ENCODE peak calls at places on chromosome 12, in five cellular contexts. One of them, this sample, is unnamed.

GRCh38 chr12:126752021-126752420 is 1514.9 kb upstream of the TMEM132C start:
- DNase-seq in CD8-positive, alpha-beta memory T cell: no peak
- DNase-seq in naive thymus-derived CD4-positive, alpha-beta T cell: no peak
- DNase-seq in HCT116: no peak
- DNase-seq in tibial nerve: no peak
- DNase-seq in this sample: no peak

GRCh38 chr12:78239566-78239965 is 408.9 kb downstream of the NAV3 start:
- DNase-seq in CD8-positive, alpha-beta memory T cell: no peak
- DNase-seq in naive thymus-derived CD4-positive, alpha-beta T cell: no peak
- DNase-seq in HCT116: no peak
- DNase-seq in tibial nerve: no peak
- DNase-seq in this sample: no peak

GRCh38 chr12:116094475-116094874 is 183.0 kb downstream of the MED13L start:
- DNase-seq in CD8-positive, alpha-beta memory T cell: no peak
- DNase-seq in naive thymus-derived CD4-positive, alpha-beta T cell: no peak
- DNase-seq in HCT116: no peak
- DNase-seq in tibial nerve: no peak
- DNase-seq in this sample: no peak

GRCh38 chr12:102396276-102396675 is 84.1 kb downstream of the IGF1 start:
- DNase-seq in CD8-positive, alpha-beta memory T cell: no peak
- DNase-seq in naive thymus-derived CD4-positive, alpha-beta T cell: no peak
- DNase-seq in HCT116: no peak
- DNase-seq in tibial nerve: no peak
- DNase-seq in this sample: no peak

GRCh38 chr12:105459760-105460325 is 129.4 kb downstream of the C12orf75 start:
- DNase-seq in CD8-positive, alpha-beta memory T cell: no peak
- DNase-seq in naive thymus-derived CD4-positive, alpha-beta T cell: no peak
- DNase-seq in HCT116: no peak
- DNase-seq in tibial nerve: no peak
- DNase-seq in this sample: no peak

GRCh38 chr12:13668880-13669279 is 312.5 kb downstream of the GRIN2B start:
- DNase-seq in CD8-positive, alpha-beta memory T cell: no peak
- DNase-seq in naive thymus-derived CD4-positive, alpha-beta T cell: no peak
- DNase-seq in HCT116: no peak
- DNase-seq in tibial nerve: no peak
- DNase-seq in this sample: no peak

GRCh38 chr12:80186727-80187217 is 87.4 kb downstream of the OTOGL start:
- DNase-seq in CD8-positive, alpha-beta memory T cell: no peak
- DNase-seq in naive thymus-derived CD4-positive, alpha-beta T cell: peak; percentile 40
- DNase-seq in HCT116: peak; percentile 85
- DNase-seq in tibial nerve: peak; percentile 32
- DNase-seq in this sample: no peak

GRCh38 chr12:123492290-123492689 is 34.4 kb downstream of the SNRNP35 start:
- DNase-seq in CD8-positive, alpha-beta memory T cell: no peak
- DNase-seq in naive thymus-derived CD4-positive, alpha-beta T cell: no peak
- DNase-seq in HCT116: no peak
- DNase-seq in tibial nerve: no peak
- DNase-seq in this sample: no peak

GRCh38 chr12:8950287-8950574 is 786 bp upstream of the M6PR start:
- DNase-seq in CD8-positive, alpha-beta memory T cell: no peak
- DNase-seq in naive thymus-derived CD4-positive, alpha-beta T cell: no peak
- DNase-seq in HCT116: no peak
- DNase-seq in tibial nerve: no peak
- DNase-seq in this sample: no peak

GRCh38 chr12:48580831-48581230 is 11.0 kb upstream of the LALBA start:
- DNase-seq in CD8-positive, alpha-beta memory T cell: no peak
- DNase-seq in naive thymus-derived CD4-positive, alpha-beta T cell: no peak
- DNase-seq in HCT116: no peak
- DNase-seq in tibial nerve: no peak
- DNase-seq in this sample: no peak

GRCh38 chr12:82040987-82041743 is 282.0 kb upstream of the PPFIA2 start:
- DNase-seq in CD8-positive, alpha-beta memory T cell: no peak
- DNase-seq in naive thymus-derived CD4-positive, alpha-beta T cell: no peak
- DNase-seq in HCT116: no peak
- DNase-seq in tibial nerve: no peak
- DNase-seq in this sample: no peak

GRCh38 chr12:82593901-82594396 is 92.8 kb upstream of the TMTC2 start:
- DNase-seq in CD8-positive, alpha-beta memory T cell: no peak
- DNase-seq in naive thymus-derived CD4-positive, alpha-beta T cell: no peak
- DNase-seq in HCT116: no peak
- DNase-seq in tibial nerve: no peak
- DNase-seq in this sample: no peak

GRCh38 chr12:130581782-130582181 is 134.3 kb downstream of the RIMBP2 start:
- DNase-seq in CD8-positive, alpha-beta memory T cell: no peak
- DNase-seq in naive thymus-derived CD4-positive, alpha-beta T cell: no peak
- DNase-seq in HCT116: no peak
- DNase-seq in tibial nerve: no peak
- DNase-seq in this sample: no peak

GRCh38 chr12:22321620-22322019 is 12.9 kb downstream of the ST8SIA1 start:
- DNase-seq in CD8-positive, alpha-beta memory T cell: no peak
- DNase-seq in naive thymus-derived CD4-positive, alpha-beta T cell: peak; percentile 6
- DNase-seq in HCT116: no peak
- DNase-seq in tibial nerve: no peak
- DNase-seq in this sample: no peak

GRCh38 chr12:132239796-132240668 is 89.4 kb downstream of the GALNT9 start:
- DNase-seq in CD8-positive, alpha-beta memory T cell: no peak
- DNase-seq in naive thymus-derived CD4-positive, alpha-beta T cell: no peak
- DNase-seq in HCT116: no peak
- DNase-seq in tibial nerve: no peak
- DNase-seq in this sample: no peak

GRCh38 chr12:48061943-48062719 is 43.7 kb downstream of the SENP1 start:
- DNase-seq in CD8-positive, alpha-beta memory T cell: no peak
- DNase-seq in naive thymus-derived CD4-positive, alpha-beta T cell: no peak
- DNase-seq in HCT116: no peak
- DNase-seq in tibial nerve: no peak
- DNase-seq in this sample: no peak

GRCh38 chr12:9615420-9616135 is 7.9 kb upstream of the KLRB1 start:
- DNase-seq in CD8-positive, alpha-beta memory T cell: no peak
- DNase-seq in naive thymus-derived CD4-positive, alpha-beta T cell: peak; percentile 82
- DNase-seq in HCT116: no peak
- DNase-seq in tibial nerve: no peak
- DNase-seq in this sample: no peak

GRCh38 chr12:105300883-105301282 is 29.6 kb upstream of the C12orf75 start:
- DNase-seq in CD8-positive, alpha-beta memory T cell: no peak
- DNase-seq in naive thymus-derived CD4-positive, alpha-beta T cell: no peak
- DNase-seq in HCT116: no peak
- DNase-seq in tibial nerve: no peak
- DNase-seq in this sample: no peak

GRCh38 chr12:124544311-124544970 is 23.0 kb downstream of the NCOR2 start:
- DNase-seq in CD8-positive, alpha-beta memory T cell: no peak
- DNase-seq in naive thymus-derived CD4-positive, alpha-beta T cell: no peak
- DNase-seq in HCT116: no peak
- DNase-seq in tibial nerve: no peak
- DNase-seq in this sample: no peak

GRCh38 chr12:71014180-71014785 is 93.7 kb upstream of the PTPRR start:
- DNase-seq in CD8-positive, alpha-beta memory T cell: no peak
- DNase-seq in naive thymus-derived CD4-positive, alpha-beta T cell: no peak
- DNase-seq in HCT116: peak; percentile 51
- DNase-seq in tibial nerve: no peak
- DNase-seq in this sample: no peak

GRCh38 chr12:47739959-47740358 is 14.7 kb upstream of the ENDOU start:
- DNase-seq in CD8-positive, alpha-beta memory T cell: no peak
- DNase-seq in naive thymus-derived CD4-positive, alpha-beta T cell: no peak
- DNase-seq in HCT116: no peak
- DNase-seq in tibial nerve: no peak
- DNase-seq in this sample: no peak

DNA sequence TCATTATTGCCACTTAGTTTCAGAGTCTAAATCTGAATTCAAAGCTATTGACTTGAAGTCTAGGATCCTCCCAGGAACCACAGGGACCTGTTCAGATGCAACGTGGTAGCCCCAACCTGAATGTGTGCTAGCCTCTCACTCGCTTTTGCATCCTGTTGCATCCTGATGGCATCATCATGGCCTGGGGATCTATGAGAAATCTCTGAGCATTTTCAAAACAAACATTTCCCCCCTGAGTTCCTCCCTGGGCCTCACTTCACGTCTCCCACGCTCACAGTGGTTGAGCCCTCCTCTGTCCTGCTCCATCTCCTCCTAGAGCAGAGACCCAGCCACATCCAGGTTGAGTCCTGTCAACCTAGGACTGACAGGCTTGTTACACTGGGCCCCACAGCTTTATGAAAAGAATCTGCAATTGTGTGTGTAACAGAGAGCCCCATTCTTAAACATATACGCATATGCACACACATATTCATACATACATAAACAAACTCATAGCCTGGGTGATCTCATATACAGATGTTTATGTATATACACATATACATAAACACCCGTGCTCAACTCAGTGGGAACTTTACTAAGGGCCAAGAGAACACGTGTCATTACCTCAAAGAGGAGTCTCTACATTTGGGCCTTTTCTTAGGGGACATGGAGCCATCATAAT is 5.4 kb upstream of the KRT72 start:
- DNase-seq in CD8-positive, alpha-beta memory T cell: no peak
- DNase-seq in naive thymus-derived CD4-positive, alpha-beta T cell: no peak
- DNase-seq in HCT116: no peak
- DNase-seq in tibial nerve: no peak
- DNase-seq in this sample: no peak
- H3K27me3 ChIP-seq in CD8-positive, alpha-beta memory T cell: no peaks in the 10 kb centered on the region
- H3K27me3 ChIP-seq in naive thymus-derived CD4-positive, alpha-beta T cell: no peaks in the 10 kb centered on the region
- H3K27me3 ChIP-seq in HCT116: no peaks in the 10 kb centered on the region
- H3K27me3 ChIP-seq in tibial nerve: no peaks in the 10 kb centered on the region
- H3K27me3 ChIP-seq in this sample: no peaks in the 10 kb centered on the region

GRCh38 chr12:129036135-129036534 is 182.9 kb downstream of the GLT1D1 start:
- DNase-seq in CD8-positive, alpha-beta memory T cell: no peak
- DNase-seq in naive thymus-derived CD4-positive, alpha-beta T cell: no peak
- DNase-seq in HCT116: no peak
- DNase-seq in tibial nerve: no peak
- DNase-seq in this sample: no peak
- H3K27me3 ChIP-seq in CD8-positive, alpha-beta memory T cell: no peaks in the 10 kb centered on the region
- H3K27me3 ChIP-seq in naive thymus-derived CD4-positive, alpha-beta T cell: no peaks in the 10 kb centered on the region
- H3K27me3 ChIP-seq in HCT116: no peaks in the 10 kb centered on the region
- H3K27me3 ChIP-seq in tibial nerve: no peaks in the 10 kb centered on the region
- H3K27me3 ChIP-seq in this sample: no peaks in the 10 kb centered on the region

GRCh38 chr12:52324068-52324444 is 2.9 kb upstream of the KRT83 start:
- DNase-seq in CD8-positive, alpha-beta memory T cell: no peak
- DNase-seq in naive thymus-derived CD4-positive, alpha-beta T cell: no peak
- DNase-seq in HCT116: no peak
- DNase-seq in tibial nerve: no peak
- DNase-seq in this sample: no peak
- H3K27me3 ChIP-seq in CD8-positive, alpha-beta memory T cell: no peaks in the 10 kb centered on the region
- H3K27me3 ChIP-seq in naive thymus-derived CD4-positive, alpha-beta T cell: no peaks in the 10 kb centered on the region
- H3K27me3 ChIP-seq in HCT116: no peaks in the 10 kb centered on the region
- H3K27me3 ChIP-seq in tibial nerve: no peaks in the 10 kb centered on the region
- H3K27me3 ChIP-seq in this sample: peaks cover 8% of the 10 kb centered on the region

GRCh38 chr12:63870838-63871237 is 26.3 kb downstream of the SRGAP1 start:
- DNase-seq in CD8-positive, alpha-beta memory T cell: no peak
- DNase-seq in naive thymus-derived CD4-positive, alpha-beta T cell: no peak
- DNase-seq in HCT116: no peak
- DNase-seq in tibial nerve: no peak
- DNase-seq in this sample: no peak
- H3K27me3 ChIP-seq in CD8-positive, alpha-beta memory T cell: no peaks in the 10 kb centered on the region
- H3K27me3 ChIP-seq in naive thymus-derived CD4-positive, alpha-beta T cell: no peaks in the 10 kb centered on the region
- H3K27me3 ChIP-seq in HCT116: no peaks in the 10 kb centered on the region
- H3K27me3 ChIP-seq in tibial nerve: no peaks in the 10 kb centered on the region
- H3K27me3 ChIP-seq in this sample: no peaks in the 10 kb centered on the region

GRCh38 chr12:68785823-68786222 is 22.2 kb upstream of the MDM2 start:
- DNase-seq in CD8-positive, alpha-beta memory T cell: no peak
- DNase-seq in naive thymus-derived CD4-positive, alpha-beta T cell: no peak
- DNase-seq in HCT116: no peak
- DNase-seq in tibial nerve: no peak
- DNase-seq in this sample: no peak

GRCh38 chr12:68788554-68789143 is 19.3 kb upstream of the MDM2 start:
- DNase-seq in CD8-positive, alpha-beta memory T cell: no peak
- DNase-seq in naive thymus-derived CD4-positive, alpha-beta T cell: no peak
- DNase-seq in HCT116: no peak
- DNase-seq in tibial nerve: no peak
- DNase-seq in this sample: no peak

GRCh38 chr12:68789144-68789878 is 18.7 kb upstream of the MDM2 start:
- DNase-seq in CD8-positive, alpha-beta memory T cell: no peak
- DNase-seq in naive thymus-derived CD4-positive, alpha-beta T cell: no peak
- DNase-seq in HCT116: no peak
- DNase-seq in tibial nerve: no peak
- DNase-seq in this sample: no peak

GRCh38 chr12:68785358-68785757 is 22.6 kb upstream of the MDM2 start:
- DNase-seq in CD8-positive, alpha-beta memory T cell: no peak
- DNase-seq in naive thymus-derived CD4-positive, alpha-beta T cell: no peak
- DNase-seq in HCT116: no peak
- DNase-seq in tibial nerve: no peak
- DNase-seq in this sample: no peak

GRCh38 chr12:68786929-68787328 is 21.0 kb upstream of the MDM2 start:
- DNase-seq in CD8-positive, alpha-beta memory T cell: no peak
- DNase-seq in naive thymus-derived CD4-positive, alpha-beta T cell: no peak
- DNase-seq in HCT116: no peak
- DNase-seq in tibial nerve: no peak
- DNase-seq in this sample: no peak
- H3K27me3 ChIP-seq in CD8-positive, alpha-beta memory T cell: no peaks in the 10 kb centered on the region
- H3K27me3 ChIP-seq in naive thymus-derived CD4-positive, alpha-beta T cell: no peaks in the 10 kb centered on the region
- H3K27me3 ChIP-seq in HCT116: no peaks in the 10 kb centered on the region
- H3K27me3 ChIP-seq in tibial nerve: no peaks in the 10 kb centered on the region
- H3K27me3 ChIP-seq in this sample: no peaks in the 10 kb centered on the region

DNA sequence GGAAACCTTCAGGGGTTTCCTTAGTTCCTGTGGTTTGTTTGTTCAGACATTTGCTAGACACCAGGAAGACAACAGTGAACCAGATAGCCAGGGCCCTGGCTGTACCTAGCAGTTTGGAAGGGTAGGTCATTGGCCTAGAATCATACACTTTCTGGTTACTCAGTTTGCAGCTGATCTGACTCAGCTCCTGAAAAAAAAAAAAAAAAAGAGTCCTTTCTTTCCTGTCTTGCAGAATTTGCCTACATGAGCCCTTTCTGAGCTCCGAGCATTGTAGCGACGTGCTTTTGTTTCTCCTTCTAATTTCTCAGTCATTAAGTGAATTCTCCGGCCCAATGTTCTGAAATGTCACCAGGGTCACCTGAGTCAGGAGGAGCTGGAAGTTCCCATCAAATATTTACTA is 2.4 kb downstream of the CABP1 start:
- DNase-seq in CD8-positive, alpha-beta memory T cell: no peak
- DNase-seq in naive thymus-derived CD4-positive, alpha-beta T cell: no peak
- DNase-seq in HCT116: no peak
- DNase-seq in tibial nerve: no peak
- DNase-seq in this sample: no peak
- H3K27me3 ChIP-seq in CD8-positive, alpha-beta memory T cell: peaks cover 44% of the 10 kb centered on the region
- H3K27me3 ChIP-seq in naive thymus-derived CD4-positive, alpha-beta T cell: peaks cover 26% of the 10 kb centered on the region
- H3K27me3 ChIP-seq in HCT116: peaks cover 4% of the 10 kb centered on the region
- H3K27me3 ChIP-seq in tibial nerve: peaks cover 5% of the 10 kb centered on the region
- H3K27me3 ChIP-seq in this sample: peaks cover 62% of the 10 kb centered on the region

GRCh38 chr12:2054091-2055018 is 1.6 kb downstream of the CACNA1C start:
- DNase-seq in CD8-positive, alpha-beta memory T cell: no peak
- DNase-seq in naive thymus-derived CD4-positive, alpha-beta T cell: no peak
- DNase-seq in HCT116: no peak
- DNase-seq in tibial nerve: no peak
- DNase-seq in this sample: no peak
- H3K27me3 ChIP-seq in CD8-positive, alpha-beta memory T cell: peaks cover 25% of the 10 kb centered on the region
- H3K27me3 ChIP-seq in naive thymus-derived CD4-positive, alpha-beta T cell: peaks cover 9% of the 10 kb centered on the region
- H3K27me3 ChIP-seq in HCT116: peaks cover 21% of the 10 kb centered on the region
- H3K27me3 ChIP-seq in tibial nerve: no peaks in the 10 kb centered on the region
- H3K27me3 ChIP-seq in this sample: no peaks in the 10 kb centered on the region

DNA sequence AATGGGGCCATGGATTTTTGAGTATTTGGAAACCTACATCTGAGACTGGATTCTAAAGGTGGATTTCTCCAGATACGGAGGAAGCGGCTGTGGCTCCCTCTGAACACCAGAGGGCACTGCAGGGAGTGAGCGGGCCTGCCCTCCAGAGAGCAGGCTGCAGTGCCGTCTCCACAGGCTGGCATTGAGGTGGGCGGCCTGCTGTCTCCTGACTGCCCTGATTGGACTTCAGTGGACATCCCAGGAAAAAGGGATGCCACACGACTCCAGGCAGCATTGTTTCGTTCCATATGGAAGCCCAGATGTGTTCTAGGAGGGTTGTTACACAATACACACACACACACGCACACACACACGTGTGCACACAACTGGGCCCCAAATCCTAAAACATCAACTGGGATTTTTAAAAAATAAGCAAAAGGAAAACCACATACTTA is 20.9 kb upstream of the ANO2 start:
- DNase-seq in CD8-positive, alpha-beta memory T cell: no peak
- DNase-seq in naive thymus-derived CD4-positive, alpha-beta T cell: peak; percentile 32
- DNase-seq in HCT116: peak; percentile 28
- DNase-seq in tibial nerve: no peak
- DNase-seq in this sample: no peak
- H3K27me3 ChIP-seq in CD8-positive, alpha-beta memory T cell: no peaks in the 10 kb centered on the region
- H3K27me3 ChIP-seq in naive thymus-derived CD4-positive, alpha-beta T cell: no peaks in the 10 kb centered on the region
- H3K27me3 ChIP-seq in HCT116: no peaks in the 10 kb centered on the region
- H3K27me3 ChIP-seq in tibial nerve: no peaks in the 10 kb centered on the region
- H3K27me3 ChIP-seq in this sample: no peaks in the 10 kb centered on the region